ENCODE peak calls at places on chromosomes 5 and 9, in five cellular contexts. Q is MM.1S, N is neural progenitor cell, M is PC-3, A is GM23248. S is an unnamed sample.

GRCh38 chr5:52840286-52841050 is 52.8 kb downstream of the ITGA1 start:
- DNase-seq in Q (no peak), N (peak; percentile 11), M (no peak), A (peak; percentile 43), S (no peak)

GRCh38 chr9:123718188-123718587 is 211.7 kb downstream of the DENND1A start:
- DNase-seq in Q (no peak), N (no peak), M (no peak), A (no peak), S (no peak)

GRCh38 chr5:167908596-167908995 is 382.8 kb upstream of the WWC1 start:
- DNase-seq in Q (no peak), N (no peak), M (no peak), A (peak; percentile 16), S (no peak)

GRCh38 chr9:93807166-93808013 is 147.8 kb downstream of the BARX1 start:
- DNase-seq in Q (no peak), N (no peak), M (no peak), A (no peak), S (no peak)

GRCh38 chr9:127444921-127445850 is 6.0 kb downstream of the RPL12 start:
- DNase-seq in Q (no peak), N (no peak), M (peak; percentile 24), A (peak; percentile 72), S (peak; percentile 55)

GRCh38 chr9:124480621-124480981 is 26.6 kb downstream of the NR5A1 start:
- DNase-seq in Q (peak; percentile 21), N (peak; percentile 83), M (peak; percentile 22), A (peak; percentile 48), S (peak; percentile 20)

GRCh38 chr5:157362982-157363381 is 97.0 kb upstream of the NIPAL4 start:
- DNase-seq in Q (no peak), N (no peak), M (peak; percentile 61), A (no peak), S (no peak)

GRCh38 chr5:132209901-132210545 is 17.6 kb downstream of the P4HA2 start:
- DNase-seq in Q (no peak), N (no peak), M (no peak), A (no peak), S (peak; percentile 23)

GRCh38 chr5:159207616-159208507 is 1.5 kb downstream of the RNF145 start:
- DNase-seq in Q (peak; percentile 83), N (peak; percentile 89), M (peak; percentile 77), A (peak; percentile 88), S (peak; percentile 68)

GRCh38 chr5:42360641-42361320 is 62.5 kb upstream of the GHR start:
- DNase-seq in Q (no peak), N (peak; percentile 25), M (peak; percentile 30), A (no peak), S (peak; percentile 33)

GRCh38 chr5:127609016-127609415 is 39.9 kb upstream of the CTXN3 start:
- DNase-seq in Q (no peak), N (no peak), M (no peak), A (no peak), S (no peak)

GRCh38 chr9:35723426-35723825 is 8.6 kb downstream of the TLN1 start:
- DNase-seq in Q (no peak), N (no peak), M (no peak), A (no peak), S (no peak)

GRCh38 chr5:33890633-33891032 is 1.2 kb downstream of the ADAMTS12 start:
- DNase-seq in Q (no peak), N (peak; percentile 46), M (no peak), A (peak; percentile 67), S (peak; percentile 57)

GRCh38 chr9:117247271-117247670 is 167.6 kb downstream of the ASTN2 start:
- DNase-seq in Q (no peak), N (peak; percentile 45), M (no peak), A (peak; percentile 23), S (no peak)

GRCh38 chr5:43691893-43692292 is 88.9 kb downstream of the NNT start:
- DNase-seq in Q (no peak), N (no peak), M (no peak), A (no peak), S (no peak)

GRCh38 chr5:132233811-132234683 is 6.4 kb upstream of the P4HA2 start:
- DNase-seq in Q (no peak), N (no peak), M (no peak), A (no peak), S (no peak)

GRCh38 chr9:118882674-118883073 is 486.6 kb downstream of the BRINP1 start:
- DNase-seq in Q (no peak), N (no peak), M (peak; percentile 2), A (peak; percentile 55), S (no peak)

GRCh38 chr5:142432369-142432863 is 107.6 kb upstream of the SPRY4 start:
- DNase-seq in Q (no peak), N (no peak), M (no peak), A (no peak), S (no peak)

GRCh38 chr9:121658591-121658990 is 7.2 kb downstream of the DAB2IP start:
- DNase-seq in Q (no peak), N (no peak), M (no peak), A (no peak), S (no peak)

GRCh38 chr9:35726876-35727438 is 5.0 kb downstream of the TLN1 start:
- DNase-seq in Q (no peak), N (no peak), M (peak; percentile 21), A (peak; percentile 66), S (no peak)

GRCh38 chr5:120446068-120446492 is 18.0 kb upstream of the PRR16 start:
- DNase-seq in Q (no peak), N (no peak), M (peak; percentile 76), A (peak; percentile 91), S (no peak)

GRCh38 chr9:70868044-70868443 is 253.4 kb downstream of the TRPM3 start:
- DNase-seq in Q (no peak), N (no peak), M (no peak), A (no peak), S (no peak)

GRCh38 chr5:177142029-177142681 is 8.6 kb downstream of the NSD1 start:
- DNase-seq in Q (no peak), N (no peak), M (no peak), A (no peak), S (no peak)
- H3K79me2 ChIP-seq in Q (peaks cover 68% of the 10 kb centered on the region), N (peaks cover 100% of the 10 kb centered on the region), M (peaks cover 90% of the 10 kb centered on the region), A (peaks cover 100% of the 10 kb centered on the region), S (peaks cover 35% of the 10 kb centered on the region)

DNA sequence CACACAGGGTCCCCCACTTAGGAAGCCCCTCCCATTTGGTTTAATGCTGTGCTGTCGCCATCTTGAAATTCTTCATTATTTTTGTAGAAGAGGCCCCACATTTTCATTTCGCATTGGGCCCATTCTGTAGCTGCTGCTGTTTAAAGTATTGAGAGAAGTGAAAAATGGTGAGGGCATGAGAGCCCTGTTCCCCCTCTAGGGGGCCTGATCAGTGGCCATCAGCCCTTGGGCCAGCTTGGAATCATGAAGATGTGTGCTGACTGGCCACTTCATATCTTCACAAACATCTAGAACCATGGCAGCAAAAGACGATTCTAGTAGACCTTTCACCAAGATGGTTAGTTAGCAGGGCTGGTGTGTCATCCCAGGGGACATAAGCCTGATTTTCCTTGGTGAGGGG is 3.3 kb downstream of the TMEM268 start:
- DNase-seq in Q (no peak), N (no peak), M (no peak), A (no peak), S (no peak)
- H3K4me1 ChIP-seq in Q (peaks cover 66% of the 10 kb centered on the region), N (no peaks in the 10 kb centered on the region), M (peaks cover 23% of the 10 kb centered on the region), A (peaks cover 13% of the 10 kb centered on the region), S (peaks cover 32% of the 10 kb centered on the region)

DNA sequence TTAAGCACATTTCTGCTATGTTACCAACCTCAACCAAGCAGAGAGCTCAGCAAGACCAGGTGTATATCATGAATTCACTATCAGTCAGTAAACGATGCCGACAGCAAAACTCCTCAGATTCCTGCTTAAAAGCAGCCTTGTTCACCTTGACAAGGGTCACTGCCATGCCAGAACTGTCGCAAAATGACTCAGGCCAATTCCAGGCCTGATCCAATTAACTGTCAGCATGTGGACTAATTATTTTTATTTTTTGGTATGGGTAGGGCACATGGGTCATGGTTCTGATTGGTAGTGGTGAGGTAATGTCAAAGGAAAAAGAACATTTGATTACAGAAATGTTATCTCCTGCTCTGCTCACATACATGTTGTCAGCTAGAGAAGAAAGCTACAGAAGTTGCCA is 214.2 kb upstream of the OTULINL start:
- DNase-seq in Q (no peak), N (no peak), M (no peak), A (no peak), S (no peak)
- H3F3A ChIP-seq in Q (no peaks in the 10 kb centered on the region), N (no peaks in the 10 kb centered on the region), M (no peaks in the 10 kb centered on the region), A (peaks cover 94% of the 10 kb centered on the region), S (peaks cover 17% of the 10 kb centered on the region)

GRCh38 chr5:91383027-91383955 is at the start of gene ARRDC3:
- DNase-seq in Q (peak; percentile 97), N (peak; percentile 98), M (peak; percentile 98), A (peak; percentile 96), S (peak; percentile 83)
- H3K79me2 ChIP-seq in Q (peaks cover 51% of the 10 kb centered on the region), N (peaks cover 42% of the 10 kb centered on the region), M (peaks cover 44% of the 10 kb centered on the region), A (peaks cover 42% of the 10 kb centered on the region), S (peaks cover 43% of the 10 kb centered on the region)

DNA sequence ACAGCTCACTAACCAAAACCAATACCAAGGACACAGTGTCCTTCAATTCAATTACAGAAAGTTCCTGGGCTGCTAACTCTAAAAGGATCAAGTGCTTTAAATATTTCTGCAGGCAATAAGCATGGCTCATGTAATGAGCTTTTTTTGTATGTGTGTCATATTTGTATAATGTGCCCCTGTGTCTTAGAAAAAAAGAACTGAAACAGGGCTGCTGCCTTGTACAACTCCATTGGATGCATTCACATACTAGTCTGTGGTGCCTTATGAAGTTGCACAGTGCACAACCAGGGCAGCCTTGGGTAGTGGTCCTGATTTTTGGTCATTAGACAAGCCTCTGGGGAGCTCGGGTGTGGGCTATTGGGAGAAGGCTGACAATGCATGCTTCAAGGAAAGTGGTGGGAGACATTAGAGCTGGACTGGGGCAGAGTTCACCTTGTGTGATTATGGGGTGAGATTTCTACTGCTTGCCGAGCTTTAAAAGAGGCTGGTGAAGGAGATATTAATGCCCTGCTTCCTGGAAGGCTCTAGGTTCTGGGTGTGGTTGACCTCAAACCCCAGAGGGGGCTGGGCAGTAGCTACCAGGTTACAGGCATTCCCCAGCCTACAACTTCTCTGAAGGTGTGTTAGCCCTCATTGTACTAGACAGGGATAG is 3.6 kb upstream of the CPEB4 start:
- DNase-seq in Q (peak; percentile 92), N (no peak), M (no peak), A (no peak), S (peak; percentile 49)
- H3K4me1 ChIP-seq in Q (peaks cover 48% of the 10 kb centered on the region), N (no peaks in the 10 kb centered on the region), M (peaks cover 31% of the 10 kb centered on the region), A (peaks cover 25% of the 10 kb centered on the region), S (peaks cover 60% of the 10 kb centered on the region)

S was measured in PC-9.